ENCODE peak calls at places on chromosomes 5 and 9, in ten cellular contexts. C, T, F, J, S, Q, R, A, O and Y are unnamed samples.

GRCh38 chr9:23665051-23665450 is 161.0 kb downstream of the ELAVL2 start:
- DNase-seq in J (no peak), A (peak; percentile 64), S (no peak), C (no peak), Q (no peak), R (no peak), F (no peak), T (no peak), O (no peak), Y (no peak)

GRCh38 chr5:158380661-158381060 is 521.7 kb upstream of the CLINT1 start:
- DNase-seq in Q (no peak), C (no peak), R (no peak), J (peak; percentile 86), S (no peak), T (no peak), F (no peak), A (peak; percentile 50), O (no peak), Y (no peak)

GRCh38 chr5:167754501-167754941 is 536.9 kb upstream of the WWC1 start:
- DNase-seq in Q (no peak), S (no peak), A (no peak), T (no peak), R (no peak), F (no peak), J (peak; percentile 79), C (no peak), O (no peak), Y (peak; percentile 60)

GRCh38 chr5:176676361-176676824 is 29.1 kb downstream of the TSPAN17 start:
- DNase-seq in F (peak; percentile 16), R (peak; percentile 39), J (peak; percentile 11), C (peak; percentile 71), T (peak; percentile 80), O (no peak), Q (peak; percentile 84), A (no peak), S (no peak), Y (peak; percentile 8)

GRCh38 chr9:35835216-35835604 is 6.2 kb downstream of the TMEM8B start:
- DNase-seq in O (no peak), A (peak; percentile 76), J (no peak), R (no peak), S (no peak), C (no peak), F (no peak), T (no peak), Q (no peak), Y (no peak)

GRCh38 chr5:76303917-76304316 is 99.2 kb upstream of the IQGAP2 start:
- DNase-seq in C (no peak), R (no peak), F (no peak), J (peak; percentile 88), O (no peak), S (peak; percentile 19), T (no peak), A (peak; percentile 78), Q (no peak), Y (no peak)

GRCh38 chr5:123943136-123943535 is 431.2 kb downstream of the CSNK1G3 start:
- DNase-seq in C (no peak), Q (no peak), A (no peak), T (no peak), R (no peak), S (no peak), O (no peak), J (no peak), F (no peak), Y (no peak)

GRCh38 chr5:2710910-2711309 is 40.6 kb downstream of the IRX2 start:
- DNase-seq in C (no peak), T (no peak), J (peak; percentile 18), O (no peak), R (peak; percentile 20), F (no peak), A (no peak), S (no peak), Q (peak; percentile 2), Y (no peak)

GRCh38 chr5:134561871-134562296 is 36.4 kb downstream of the JADE2 start:
- DNase-seq in J (peak; percentile 26), C (peak; percentile 56), S (no peak), T (peak; percentile 39), R (peak; percentile 97), A (peak; percentile 84), Q (peak; percentile 77), F (peak; percentile 74), O (no peak), Y (peak; percentile 73)

GRCh38 chr5:149834246-149834855 is 104.2 kb downstream of the PPARGC1B start:
- DNase-seq in O (no peak), A (peak; percentile 91), F (peak; percentile 91), Q (peak; percentile 97), J (peak; percentile 86), R (peak; percentile 96), S (peak; percentile 31), T (peak; percentile 75), C (peak; percentile 79), Y (peak; percentile 90)

GRCh38 chr5:131523500-131524185 is 111.4 kb downstream of the RAPGEF6 start:
- DNase-seq in O (no peak), T (no peak), F (no peak), J (no peak), R (no peak), A (no peak), C (no peak), Q (no peak), S (no peak), Y (no peak)

GRCh38 chr5:167814828-167815227 is 476.6 kb upstream of the WWC1 start:
- DNase-seq in O (no peak), Q (peak; percentile 91), F (peak; percentile 88), A (peak; percentile 85), T (no peak), S (no peak), C (peak; percentile 95), J (peak; percentile 99), R (peak; percentile 93), Y (peak; percentile 99)

DNA sequence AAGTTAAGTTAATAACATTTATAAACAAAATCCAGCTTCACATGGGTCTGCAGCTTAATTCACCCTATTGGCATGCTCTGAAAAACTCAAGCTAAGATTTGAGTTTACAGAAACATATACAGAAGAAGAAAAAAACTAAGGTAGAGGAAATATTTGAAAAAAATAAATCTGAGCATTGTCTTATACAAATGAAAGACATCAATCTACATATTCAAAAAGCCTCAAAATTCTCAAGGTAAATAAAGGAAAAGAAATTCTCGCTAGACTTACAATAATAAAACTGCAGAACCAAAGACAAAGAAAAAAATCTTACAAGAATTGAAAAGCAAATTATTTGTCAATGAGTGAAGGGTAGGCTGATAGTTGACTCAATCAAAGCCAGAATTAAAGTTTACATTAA is 493.4 kb downstream of the CETN3 start:
- DNase-seq in Q (no peak), A (no peak), S (no peak), T (no peak), O (no peak), F (no peak), J (no peak), C (no peak), R (no peak), Y (no peak)
- H3K4me3 ChIP-seq in Q (no peak overlapping the region), A (no peak overlapping the region), S (no peak overlapping the region), T (no peak overlapping the region), O (no peak overlapping the region), F (no peak overlapping the region), J (no peak overlapping the region), C (no peak overlapping the region), R (no peak overlapping the region), Y (no peak overlapping the region)

GRCh38 chr5:120507197-120507596 is 43.1 kb downstream of the PRR16 start:
- DNase-seq in J (no peak), R (no peak), S (no peak), O (no peak), C (no peak), T (no peak), Q (no peak), A (no peak), F (peak; percentile 36), Y (no peak)
- TF ChIP-seq CTCF in J (no peak), R (no peak), S (no peak), O (no peak), C (no peak), T (no peak), Q (no peak), A (no peak), F (no peak), Y (no peak)

GRCh38 chr9:14515049-14515448 is 178.2 kb downstream of the ZDHHC21 start:
- DNase-seq in F (no peak), T (no peak), O (no peak), C (no peak), R (no peak), A (no peak), J (no peak), S (no peak), Q (no peak), Y (no peak)
- H3K4me3 ChIP-seq in F (no peak overlapping the region), T (no peak overlapping the region), O (no peak overlapping the region), C (no peak overlapping the region), R (no peak overlapping the region), A (no peak overlapping the region), J (no peak overlapping the region), S (no peak overlapping the region), Q (no peak overlapping the region), Y (no peak overlapping the region)

GRCh38 chr9:4197548-4197947 is 102.3 kb downstream of the GLIS3 start:
- DNase-seq in O (no peak), A (peak; percentile 79), Q (no peak), T (no peak), R (no peak), C (no peak), F (no peak), S (no peak), J (peak; percentile 12), Y (no peak)
- TF ChIP-seq CTCF in O (peak; percentile 32), A (peak; percentile 82), Q (peak; percentile 64), T (peak; percentile 70), R (peak; percentile 37), C (peak; percentile 68), F (no peak), S (no peak), J (peak; percentile 66), Y (peak; percentile 46)

GRCh38 chr9:128704356-128704670 is 2.0 kb downstream of the PKN3 start:
- DNase-seq in O (no peak), J (no peak), T (no peak), R (no peak), Q (no peak), S (no peak), C (no peak), A (peak; percentile 30), F (no peak), Y (no peak)

GRCh38 chr9:128702445-128702948 is at the start of gene PKN3:
- DNase-seq in F (peak; percentile 66), C (peak; percentile 65), S (peak; percentile 78), T (peak; percentile 97), A (peak; percentile 99), J (peak; percentile 46), R (peak; percentile 75), Q (peak; percentile 77), O (peak; percentile 92), Y (peak; percentile 79)

GRCh38 chr9:128705051-128705965 is 3.0 kb downstream of the PKN3 start:
- DNase-seq in J (no peak), C (no peak), S (no peak), T (no peak), F (no peak), A (peak; percentile 39), Q (no peak), O (peak; percentile 35), R (no peak), Y (no peak)

GRCh38 chr9:128702949-128703615 is 779 bp downstream of the PKN3 start:
- DNase-seq in C (no peak), R (no peak), F (no peak), S (no peak), J (no peak), A (peak; percentile 88), Q (no peak), T (peak; percentile 47), O (peak; percentile 61), Y (peak; percentile 38)

GRCh38 chr9:128703616-128704355 is 1.5 kb downstream of the PKN3 start:
- DNase-seq in Q (no peak), R (no peak), J (no peak), T (no peak), S (no peak), C (no peak), O (peak; percentile 58), F (no peak), A (no peak), Y (no peak)
- H3K4me3 ChIP-seq in Q (no peak overlapping the region), R (peak overlapping the region; percentile 65), J (no peak overlapping the region), T (peak overlapping the region; percentile 78), S (no peak overlapping the region), C (peak overlapping the region; percentile 66), O (peak overlapping the region; percentile 79), F (no peak overlapping the region), A (peak overlapping the region; percentile 86), Y (peak overlapping the region; percentile 64)